ENCODE peak calls at places on chromosome 1, in four cellular contexts. F is neural progenitor cell, K is SK-N-SH, J is PC-3. Z is an unnamed sample. For H3K36me3, the result is how much of the 10 kb centered on the place peaks cover.

GRCh38 chr1:52558941-52559340 is 6.0 kb upstream of the TUT4 start:
- DNase-seq in F (no peak), K (no peak), J (no peak), Z (no peak)

GRCh38 chr1:116710326-116711060 is 43.0 kb upstream of the IGSF3 start:
- DNase-seq in F (no peak), K (no peak), J (no peak), Z (no peak)

GRCh38 chr1:232509570-232509969 is 120.4 kb downstream of the SIPA1L2 start:
- DNase-seq in F (peak), K (no peak), J (no peak), Z (no peak)

GRCh38 chr1:228794173-228794572 is 58.9 kb downstream of the RHOU start:
- DNase-seq in F (no peak), K (no peak), J (no peak), Z (no peak)

GRCh38 chr1:248585266-248585665 is 10.7 kb upstream of the OR2T34 start:
- DNase-seq in F (no peak), K (no peak), J (peak), Z (no peak)

GRCh38 chr1:59272507-59272906 is 24.4 kb upstream of the FGGY start:
- DNase-seq in F (no peak), K (no peak), J (peak), Z (no peak)

GRCh38 chr1:53276153-53276901 is 38.0 kb upstream of the MAGOH start:
- DNase-seq in F (no peak), K (no peak), J (no peak), Z (no peak)

GRCh38 chr1:37741130-37741529 is 23.8 kb downstream of the EPHA10 start:
- DNase-seq in F (no peak), K (no peak), J (peak), Z (peak)

GRCh38 chr1:62070384-62071011 is 124.2 kb upstream of the L1TD1 start:
- DNase-seq in F (no peak), K (peak), J (peak), Z (no peak)

GRCh38 chr1:85275701-85276289 is 637 bp downstream of the BCL10 start:
- DNase-seq in F (no peak), K (no peak), J (no peak), Z (peak)

GRCh38 chr1:161502181-161502580 is 3.1 kb upstream of the FCGR2A start:
- DNase-seq in F (peak), K (no peak), J (no peak), Z (no peak)

GRCh38 chr1:156755527-156755950 is 4.1 kb upstream of the HDGF start:
- DNase-seq in F (no peak), K (no peak), J (no peak), Z (no peak)

DNA sequence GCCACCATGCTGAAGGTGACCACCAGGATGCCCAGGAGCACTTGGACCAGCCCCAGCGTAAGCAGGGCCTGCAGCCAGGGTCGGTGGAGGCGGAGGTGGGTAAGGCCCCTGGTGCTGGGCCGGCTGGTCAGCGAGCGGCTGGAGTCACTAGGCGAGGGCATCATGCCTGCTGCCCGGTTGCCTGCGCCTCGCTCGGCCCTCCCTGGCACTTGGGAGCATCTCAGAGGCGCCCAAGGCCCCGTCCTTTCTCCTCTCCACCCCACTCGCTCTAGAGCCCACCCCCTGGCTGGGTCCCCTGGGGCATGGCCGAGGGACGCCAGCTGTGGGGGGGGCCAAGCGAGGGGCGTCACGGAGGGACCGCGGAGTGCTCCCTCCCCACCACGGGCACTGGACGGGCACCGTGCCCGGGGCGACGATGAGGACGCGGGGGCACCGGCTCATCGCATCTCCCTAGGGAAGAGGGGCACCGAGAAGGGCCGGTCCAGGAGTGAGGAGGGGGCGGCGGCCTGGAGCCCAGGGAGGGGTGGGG is 505 bp downstream of the ENTREP3 start:
- DNase-seq in F (peak), K (peak), J (peak), Z (no peak)
- TF ChIP-seq EZH2phosphoT487 in F (no peak), K (no peak), J (no peak), Z (no peak)

GRCh38 chr1:2212167-2212541 is 16.0 kb upstream of the SKI start:
- DNase-seq in F (peak), K (no peak), J (no peak), Z (no peak)
- H3K4me3 ChIP-seq in F (peak), K (no peak), J (no peak), Z (no peak)

DNA sequence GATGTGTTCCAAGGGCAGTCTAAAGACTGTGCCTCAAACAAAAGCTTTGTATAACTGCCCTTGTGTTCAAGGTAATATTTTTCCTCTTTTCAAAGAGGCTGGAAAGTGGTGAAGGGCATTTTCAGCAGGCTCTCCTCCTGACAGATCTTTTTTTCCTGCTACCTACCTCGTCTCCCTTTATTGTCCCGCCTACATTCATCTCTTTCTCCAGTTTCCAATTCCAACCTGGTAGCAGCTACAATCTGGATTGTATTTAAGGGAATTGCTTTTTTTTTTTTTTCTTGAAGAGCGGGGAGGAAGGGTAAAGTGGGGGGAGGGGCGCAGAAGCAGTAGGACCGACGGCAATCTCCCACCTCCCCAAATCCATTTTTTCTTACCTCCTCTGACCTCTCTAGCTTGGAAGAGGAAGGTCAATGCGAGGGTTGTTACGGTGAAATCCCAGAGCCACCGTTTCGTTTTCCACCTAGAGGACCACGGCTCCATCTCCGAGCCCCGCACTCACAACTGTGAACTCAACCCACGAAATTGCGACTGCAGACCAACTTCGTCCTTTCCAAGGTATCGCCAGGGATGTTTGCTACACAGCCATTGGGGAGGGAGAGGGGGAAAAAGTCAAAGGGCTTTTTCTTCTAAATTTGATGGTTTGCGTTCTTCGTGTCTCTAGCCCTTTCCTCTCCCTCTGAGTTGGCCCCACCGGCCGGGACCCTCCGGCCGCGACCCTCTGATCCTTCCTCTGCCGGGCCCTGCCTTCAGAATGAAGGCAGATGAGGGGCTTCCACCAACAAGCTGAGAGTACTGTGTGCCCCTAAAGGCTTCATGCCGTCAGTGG is at the start of gene COL11A1:
- DNase-seq in F (peak), K (peak), J (no peak), Z (peak)
- H3K36me3 ChIP-seq in F (under half), K (under half), J (under half), Z (under half)

GRCh38 chr1:94095112-94095637 is 25.8 kb downstream of the ABCA4 start:
- DNase-seq in F (no peak), K (no peak), J (no peak), Z (peak)
- TF ChIP-seq EZH2phosphoT487 in F (no peak), K (no peak), J (no peak), Z (no peak)

Z was measured in hepatocyte.